ENCODE peak calls at places on chromosomes 6 and 20, in five cellular contexts. K is HepG2, T is HEK293T, I is SK-N-SH, R is GM12878. H is an unnamed sample.

GRCh38 chr20:61053487-61054277 is 198.4 kb upstream of the CDH4 start:
- DNase-seq in K (no peak), T (no peak), I (no peak), R (no peak), H (no peak)

GRCh38 chr20:37522258-37523011 is 1.4 kb downstream of the NNAT start:
- DNase-seq in K (no peak), T (no peak), I (peak; percentile 73), R (no peak), H (no peak)

GRCh38 chr6:117494283-117494682 is 11.8 kb downstream of the DCBLD1 start:
- DNase-seq in K (no peak), T (no peak), I (no peak), R (no peak), H (no peak)

GRCh38 chr6:7000825-7001777 is 106.7 kb upstream of the RREB1 start:
- DNase-seq in K (no peak), T (no peak), I (no peak), R (no peak), H (no peak)

GRCh38 chr6:7919871-7920270 is 9.3 kb upstream of the TXNDC5 start:
- DNase-seq in K (peak; percentile 36), T (no peak), I (no peak), R (no peak), H (peak; percentile 61)

GRCh38 chr20:21571841-21572690 is 58.2 kb upstream of the NKX2-2 start:
- DNase-seq in K (peak; percentile 23), T (peak; percentile 39), I (peak; percentile 35), R (no peak), H (peak; percentile 26)

GRCh38 chr6:45423901-45424627 is 46.3 kb upstream of the SUPT3H start:
- DNase-seq in K (no peak), T (no peak), I (peak; percentile 16), R (no peak), H (no peak)

GRCh38 chr20:41177636-41178035 is 40.3 kb downstream of the PLCG1 start:
- DNase-seq in K (no peak), T (no peak), I (no peak), R (no peak), H (no peak)

GRCh38 chr6:155389130-155389529 is 66.5 kb downstream of the NOX3 start:
- DNase-seq in K (no peak), T (no peak), I (no peak), R (no peak), H (no peak)

GRCh38 chr6:166270706-166271375 is 37.4 kb downstream of the PRR18 start:
- DNase-seq in K (no peak), T (no peak), I (no peak), R (no peak), H (no peak)

GRCh38 chr20:31602779-31603441 is 2.2 kb upstream of the ID1 start:
- DNase-seq in K (peak; percentile 66), T (no peak), I (no peak), R (peak; percentile 51), H (no peak)

GRCh38 chr6:2782825-2783187 is 17.6 kb downstream of the WRNIP1 start:
- DNase-seq in K (no peak), T (no peak), I (no peak), R (no peak), H (no peak)

DNA sequence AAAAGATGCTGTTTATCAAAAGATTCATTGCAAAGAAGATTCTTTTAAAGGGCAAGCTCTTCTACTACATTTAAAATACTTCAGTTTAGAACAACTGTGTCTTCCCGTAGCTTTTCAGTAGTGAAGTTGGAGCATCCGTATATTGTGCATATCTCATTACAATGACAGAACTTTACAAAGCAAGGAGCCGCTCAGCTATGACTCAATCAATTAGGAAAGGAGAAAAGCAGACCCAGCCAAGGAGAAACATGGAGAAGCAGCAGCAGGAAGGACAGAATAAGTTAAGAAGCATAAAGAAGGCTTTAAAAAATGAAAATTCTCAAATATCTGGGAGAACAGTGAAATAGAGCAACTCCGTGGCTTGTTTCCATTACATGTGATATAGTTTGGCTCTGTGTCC is 132.6 kb upstream of the SMLR1 start:
- DNase-seq in K (no peak), T (no peak), I (no peak), R (no peak), H (no peak)
- TF ChIP-seq FOXM1 in K (no peak), T (no peak), I (no peak), R (no peak), H (no peak)

GRCh38 chr20:46840054-46840729 is 54.5 kb upstream of the EYA2 start:
- DNase-seq in K (no peak), T (no peak), I (no peak), R (no peak), H (no peak)

GRCh38 chr20:46849751-46850150 is 44.9 kb upstream of the EYA2 start:
- DNase-seq in K (no peak), T (no peak), I (no peak), R (no peak), H (no peak)

GRCh38 chr20:46850416-46850815 is 44.2 kb upstream of the EYA2 start:
- DNase-seq in K (no peak), T (no peak), I (no peak), R (no peak), H (no peak)

GRCh38 chr20:46849269-46849668 is 45.4 kb upstream of the EYA2 start:
- DNase-seq in K (no peak), T (no peak), I (no peak), R (no peak), H (no peak)

GRCh38 chr20:46844965-46845364 is 49.7 kb upstream of the EYA2 start:
- DNase-seq in K (no peak), T (no peak), I (no peak), R (no peak), H (peak; percentile 7)
- TF ChIP-seq FOXM1 in K (no peak), T (no peak), I (no peak), R (no peak), H (no peak)

GRCh38 chr6:134642819-134643218 is 307.1 kb downstream of the ALDH8A1 start:
- DNase-seq in K (no peak), T (no peak), I (no peak), R (no peak), H (no peak)

GRCh38 chr6:134642217-134642616 is 307.7 kb downstream of the ALDH8A1 start:
- DNase-seq in K (no peak), T (no peak), I (no peak), R (no peak), H (no peak)

GRCh38 chr6:134640229-134640628 is 309.7 kb downstream of the ALDH8A1 start:
- DNase-seq in K (no peak), T (no peak), I (no peak), R (no peak), H (no peak)

GRCh38 chr6:134637847-134638438 is 312.0 kb downstream of the ALDH8A1 start:
- DNase-seq in K (no peak), T (no peak), I (no peak), R (no peak), H (no peak)

GRCh38 chr6:134640975-134641429 is 308.9 kb downstream of the ALDH8A1 start:
- DNase-seq in K (peak; percentile 79), T (peak; percentile 76), I (peak; percentile 57), R (peak; percentile 45), H (peak; percentile 64)
- TF ChIP-seq FOXM1 in K (no peak), T (no peak), I (no peak), R (peak; percentile 21), H (no peak)

GRCh38 chr6:136592930-136593673 is 42.9 kb upstream of the MAP7 start:
- DNase-seq in K (no peak), T (no peak), I (no peak), R (no peak), H (no peak)
- TF ChIP-seq FOXM1 in K (no peak), T (no peak), I (no peak), R (no peak), H (no peak)

DNA sequence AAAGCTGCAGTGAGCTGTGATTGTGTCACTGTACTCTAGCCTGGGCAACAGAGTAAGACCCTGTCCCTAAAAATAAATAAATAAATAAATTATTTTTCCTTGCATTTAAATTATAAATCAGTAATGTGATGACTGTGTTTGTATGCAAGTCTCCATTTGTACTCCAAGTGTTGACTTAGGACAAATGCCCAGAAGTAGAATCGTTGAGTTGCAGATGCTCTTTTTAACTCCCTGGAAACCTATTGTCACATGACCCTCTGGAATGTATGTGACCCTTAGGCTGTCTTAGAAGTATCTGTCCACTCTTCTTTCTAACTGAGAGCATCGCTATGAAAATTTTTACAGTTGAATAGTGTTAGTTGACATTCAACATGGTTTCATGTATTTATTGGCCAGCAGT is 18.8 kb downstream of the OR2A4 start:
- DNase-seq in K (no peak), T (no peak), I (no peak), R (no peak), H (no peak)
- TF ChIP-seq FOXM1 in K (no peak), T (no peak), I (no peak), R (no peak), H (no peak)

GRCh38 chr6:147217840-147218404 is 13.7 kb downstream of the STXBP5 start:
- DNase-seq in K (no peak), T (no peak), I (no peak), R (no peak), H (no peak)

GRCh38 chr6:147218797-147219196 is 14.6 kb downstream of the STXBP5 start:
- DNase-seq in K (no peak), T (no peak), I (no peak), R (no peak), H (no peak)

GRCh38 chr6:147214248-147215227 is 10.3 kb downstream of the STXBP5 start:
- DNase-seq in K (no peak), T (no peak), I (no peak), R (no peak), H (no peak)

GRCh38 chr6:147219463-147219862 is 15.2 kb downstream of the STXBP5 start:
- DNase-seq in K (no peak), T (no peak), I (no peak), R (no peak), H (no peak)

GRCh38 chr6:147216915-147217314 is 12.7 kb downstream of the STXBP5 start:
- DNase-seq in K (no peak), T (no peak), I (no peak), R (no peak), H (no peak)
- TF ChIP-seq FOXM1 in K (no peak), T (no peak), I (no peak), R (no peak), H (no peak)

GRCh38 chr6:55953384-55953783 is 78.0 kb upstream of the BMP5 start:
- DNase-seq in K (peak; percentile 6), T (peak; percentile 11), I (no peak), R (no peak), H (no peak)
- TF ChIP-seq FOXM1 in K (no peak), T (no peak), I (no peak), R (no peak), H (no peak)

DNA sequence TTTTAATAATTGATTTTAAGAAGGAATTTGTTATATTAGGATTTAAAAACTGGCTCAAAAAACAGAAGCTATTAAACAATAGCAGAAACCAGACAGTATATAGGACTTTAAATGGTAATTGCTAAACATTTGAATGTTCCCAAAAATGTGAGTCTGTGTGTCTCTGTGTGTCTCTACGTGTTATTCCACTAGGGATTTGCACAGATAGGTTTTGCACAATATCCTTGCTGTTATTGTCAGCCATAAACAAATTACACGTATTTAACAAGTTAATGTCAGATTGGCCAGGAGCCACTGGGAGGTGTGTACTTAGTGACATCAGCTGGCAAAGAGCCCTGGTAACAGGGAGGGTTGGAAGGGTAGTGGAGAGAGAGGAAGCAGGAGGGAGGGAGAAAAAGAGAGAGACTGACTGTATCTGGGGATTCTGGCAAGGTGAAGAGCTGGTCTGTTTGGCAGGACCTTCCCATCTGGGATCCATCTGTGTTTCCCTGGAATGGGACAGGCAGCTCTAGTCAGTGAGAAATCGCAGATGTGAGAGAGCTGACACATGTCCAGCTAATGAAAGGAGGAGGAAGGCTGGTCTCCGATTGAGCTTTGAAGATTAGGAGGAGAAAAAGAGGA is 72.2 kb downstream of the CBFA2T2 start:
- DNase-seq in K (peak; percentile 93), T (peak; percentile 24), I (peak; percentile 83), R (no peak), H (peak; percentile 50)
- TF ChIP-seq FOXM1 in K (no peak), T (no peak), I (peak; percentile 26), R (no peak), H (no peak)

GRCh38 chr6:148693882-148694484 is 52.8 kb upstream of the UST start:
- DNase-seq in K (no peak), T (no peak), I (no peak), R (no peak), H (no peak)
- TF ChIP-seq FOXM1 in K (no peak), T (no peak), I (no peak), R (no peak), H (no peak)

H was measured in K562.